ENCODE peak calls at places on chromosomes 1 and 21, in five cellular contexts. P, H, C, V and J are unnamed samples.

GRCh38 chr1:7670334-7671145 is 100.6 kb upstream of the VAMP3 start:
- DNase-seq in P (no peak), H (no peak), C (peak), V (no peak), J (no peak)

GRCh38 chr1:231642600-231643332 is 16.2 kb downstream of the DISC1 start:
- DNase-seq in P (no peak), H (no peak), C (no peak), V (no peak), J (no peak)

GRCh38 chr1:97252076-97252475 is 530.5 kb downstream of the PTBP2 start:
- DNase-seq in P (peak), H (peak), C (no peak), V (no peak), J (peak)

GRCh38 chr1:13623021-13623637 is 39.5 kb downstream of the PDPN start:
- DNase-seq in P (no peak), H (no peak), C (no peak), V (no peak), J (no peak)

GRCh38 chr1:11147371-11147770 is 41.8 kb upstream of the ANGPTL7 start:
- DNase-seq in P (peak), H (no peak), C (no peak), V (no peak), J (peak)

GRCh38 chr1:221583481-221583880 is 158.4 kb downstream of the DUSP10 start:
- DNase-seq in P (no peak), H (no peak), C (no peak), V (no peak), J (no peak)

GRCh38 chr21:28684351-28684750 is 308.3 kb downstream of the LTN1 start:
- DNase-seq in P (no peak), H (no peak), C (no peak), V (no peak), J (no peak)

GRCh38 chr1:155050560-155051341 is at the start of gene ADAM15:
- DNase-seq in P (peak), H (peak), C (peak), V (peak), J (no peak)

GRCh38 chr1:226799634-226800281 is 60.7 kb upstream of the ITPKB start:
- DNase-seq in P (no peak), H (no peak), C (no peak), V (no peak), J (no peak)

GRCh38 chr1:30319765-30320580 is 403.4 kb downstream of the MATN1 start:
- DNase-seq in P (no peak), H (no peak), C (no peak), V (no peak), J (no peak)

GRCh38 chr1:201678264-201679101 is 139.6 kb downstream of the NAV1 start:
- DNase-seq in P (no peak), H (no peak), C (no peak), V (no peak), J (no peak)

GRCh38 chr1:5661196-5662130 is 330.8 kb downstream of the NPHP4 start:
- DNase-seq in P (no peak), H (no peak), C (no peak), V (no peak), J (no peak)

GRCh38 chr1:92191726-92192125 is 26.0 kb upstream of the C1orf146 start:
- DNase-seq in P (no peak), H (no peak), C (no peak), V (no peak), J (no peak)

GRCh38 chr1:30474818-30475200 is 248.6 kb downstream of the MATN1 start:
- DNase-seq in P (no peak), H (no peak), C (no peak), V (no peak), J (no peak)

GRCh38 chr21:32335601-32336575 is 37.2 kb downstream of the MRAP start:
- DNase-seq in P (peak), H (no peak), C (no peak), V (no peak), J (no peak)

GRCh38 chr1:29827237-29827750 is 591.0 kb downstream of the PTPRU start:
- DNase-seq in P (no peak), H (no peak), C (no peak), V (no peak), J (no peak)

GRCh38 chr1:174931214-174931613 is 68.5 kb upstream of the CACYBP start:
- DNase-seq in P (peak), H (no peak), C (no peak), V (no peak), J (no peak)

GRCh38 chr1:109610609-109611307 is 8.7 kb downstream of the GNAT2 start:
- DNase-seq in P (no peak), H (no peak), C (no peak), V (no peak), J (no peak)

GRCh38 chr1:224127925-224128819 is 14.3 kb downstream of the FBXO28 start:
- DNase-seq in P (peak), H (peak), C (no peak), V (no peak), J (peak)

GRCh38 chr1:170668301-170668789 is 4.4 kb downstream of the PRRX1 start:
- DNase-seq in P (no peak), H (peak), C (no peak), V (no peak), J (no peak)

GRCh38 chr1:19824541-19824940 is 9.5 kb upstream of the RNF186 start:
- DNase-seq in P (no peak), H (no peak), C (no peak), V (no peak), J (no peak)

GRCh38 chr1:200856716-200857352 is 15.9 kb upstream of the GPR25 start:
- DNase-seq in P (peak), H (peak), C (no peak), V (no peak), J (peak)

GRCh38 chr1:201330541-201330940 is 46.9 kb downstream of the TNNT2 start:
- DNase-seq in P (no peak), H (no peak), C (no peak), V (no peak), J (no peak)

GRCh38 chr1:57986432-57986831 is 560.1 kb downstream of the OMA1 start:
- DNase-seq in P (no peak), H (no peak), C (no peak), V (no peak), J (no peak)

GRCh38 chr1:211196880-211197279 is 62.3 kb upstream of the RCOR3 start:
- DNase-seq in P (no peak), H (no peak), C (no peak), V (no peak), J (no peak)

GRCh38 chr1:177800386-177801058 is 169.3 kb downstream of the SEC16B start:
- DNase-seq in P (peak), H (peak), C (no peak), V (no peak), J (peak)

GRCh38 chr1:100354971-100355394 is 2.7 kb downstream of the CDC14A start:
- DNase-seq in P (peak), H (peak), C (no peak), V (peak), J (no peak)
- H3K4me3 ChIP-seq in P (no peak), H (no peak), C (no peak), V (no peak), J (no peak)

DNA sequence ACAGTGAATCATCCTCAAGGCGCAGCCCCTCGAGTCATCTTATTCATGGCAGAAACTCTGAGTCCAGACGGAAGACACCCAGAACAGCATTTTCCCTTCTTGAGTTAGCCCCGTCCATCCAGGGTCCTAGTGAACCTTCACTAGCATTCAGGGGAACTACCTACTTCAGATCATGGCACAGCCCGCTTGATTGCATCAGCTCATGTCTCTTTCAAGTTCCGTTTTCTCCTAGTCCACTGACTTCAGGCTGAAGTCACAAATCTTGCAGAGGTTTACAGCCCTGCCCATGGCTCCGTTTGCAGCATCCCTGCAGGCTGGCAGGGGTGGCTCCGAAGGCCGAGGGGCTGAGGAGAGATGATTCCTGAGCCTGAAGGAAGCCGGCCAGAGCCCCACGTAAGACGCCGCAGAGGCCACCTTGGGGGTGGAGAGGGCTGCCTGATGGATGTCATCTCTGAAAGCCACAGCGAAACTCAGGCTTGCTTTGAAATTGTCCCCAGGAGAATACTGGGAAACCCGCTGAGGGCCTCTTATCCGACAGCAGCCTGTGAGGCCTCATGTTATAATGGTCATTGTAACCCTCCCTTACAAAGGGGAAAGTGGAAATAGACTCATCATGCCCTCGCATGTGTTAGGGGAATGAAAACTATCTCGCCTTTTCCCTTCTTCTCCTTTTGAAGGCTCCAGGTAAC is 310.2 kb upstream of the AJAP1 start:
- DNase-seq in P (no peak), H (no peak), C (no peak), V (no peak), J (no peak)
- H3K4me3 ChIP-seq in P (no peak), H (no peak), C (no peak), V (no peak), J (no peak)

GRCh38 chr1:10032287-10032589 is 520 bp upstream of the UBE4B start:
- DNase-seq in P (no peak), H (no peak), C (no peak), V (no peak), J (no peak)
- H3K4me3 ChIP-seq in P (peak), H (peak), C (peak), V (peak), J (peak)

DNA sequence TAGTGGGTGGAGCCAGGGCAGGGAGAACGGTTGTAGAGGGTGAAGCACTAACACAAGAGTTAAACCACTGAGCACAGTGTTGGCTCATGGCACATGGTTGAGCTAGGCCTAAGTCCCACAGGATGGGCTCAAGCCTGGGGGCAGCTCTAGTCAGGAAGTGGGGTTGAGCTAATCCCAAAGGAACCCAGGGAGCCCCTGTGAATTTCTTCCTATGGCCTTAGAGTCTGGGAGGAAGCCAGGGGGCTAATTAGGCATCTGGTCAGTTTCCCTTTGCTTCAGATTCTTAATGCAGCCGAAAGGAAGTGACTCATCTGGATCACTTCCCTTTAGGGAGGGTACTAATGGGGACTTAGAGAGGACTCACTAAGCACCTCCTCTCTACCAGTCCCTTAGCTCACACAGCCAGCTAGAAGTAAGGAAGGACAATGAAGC is 10.1 kb downstream of the CFAP45 start:
- DNase-seq in P (peak), H (peak), C (no peak), V (peak), J (peak)
- H3K4me3 ChIP-seq in P (no peak), H (no peak), C (no peak), V (no peak), J (no peak)

DNA sequence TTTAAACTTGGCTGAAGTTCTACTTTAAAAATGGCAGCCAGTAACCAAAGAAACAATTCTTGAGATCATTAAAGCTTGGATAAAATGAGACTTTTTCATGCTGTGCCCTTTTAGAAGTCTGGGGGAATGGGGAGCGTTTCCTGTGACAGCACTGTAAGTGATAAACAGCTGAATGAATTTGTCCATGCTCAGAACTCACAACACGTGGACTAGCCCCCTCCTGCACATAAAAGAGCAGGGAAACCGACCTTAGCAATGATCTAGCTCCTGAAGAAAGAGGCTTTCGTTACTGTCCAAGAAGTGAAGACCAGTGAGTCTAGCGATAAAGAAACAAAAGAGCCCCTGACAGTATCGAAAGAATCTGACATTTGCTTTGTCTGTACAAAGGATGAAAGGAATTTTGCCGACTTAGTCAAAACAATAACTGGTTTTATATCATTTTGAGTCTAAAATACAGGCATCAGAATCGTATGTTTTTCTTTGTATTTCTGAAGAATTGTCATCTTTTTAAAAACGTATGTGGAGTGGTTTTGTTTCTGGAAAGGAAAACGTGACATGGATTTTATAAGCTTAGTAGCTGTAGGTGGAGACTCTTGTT is 60.8 kb downstream of the MAST2 start:
- DNase-seq in P (peak), H (peak), C (no peak), V (no peak), J (no peak)
- H3K4me3 ChIP-seq in P (peak), H (peak), C (peak), V (peak), J (peak)

GRCh38 chr21:43369596-43370090 is 57.3 kb downstream of the SIK1 start:
- DNase-seq in P (no peak), H (no peak), C (no peak), V (no peak), J (no peak)

GRCh38 chr21:43370091-43370658 is 56.8 kb downstream of the SIK1 start:
- DNase-seq in P (peak), H (peak), C (no peak), V (no peak), J (no peak)

GRCh38 chr21:43367859-43368258 is 59.1 kb downstream of the SIK1 start:
- DNase-seq in P (no peak), H (no peak), C (no peak), V (no peak), J (no peak)

GRCh38 chr21:43368685-43369084 is 58.2 kb downstream of the SIK1 start:
- DNase-seq in P (no peak), H (no peak), C (no peak), V (no peak), J (no peak)

DNA sequence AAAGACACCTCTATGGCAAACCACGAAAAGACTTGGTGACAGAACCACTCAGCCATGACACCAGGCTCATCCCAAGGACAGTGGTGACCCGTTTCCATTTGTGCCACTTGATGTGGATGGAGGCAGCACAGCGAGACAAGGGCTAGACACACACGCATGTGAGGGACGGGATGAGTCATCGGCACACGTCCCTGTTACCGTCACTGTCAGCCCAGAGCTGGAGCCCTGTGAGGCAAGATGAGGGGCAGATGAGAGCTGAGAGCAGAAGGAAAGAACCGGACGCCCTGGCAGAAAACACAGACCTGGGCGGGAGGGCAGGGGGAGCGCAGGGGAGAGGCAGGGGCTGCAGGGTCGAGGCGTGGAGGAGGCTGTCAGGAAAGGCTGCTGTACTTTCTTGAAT is 57.8 kb downstream of the SIK1 start:
- DNase-seq in P (peak), H (no peak), C (no peak), V (no peak), J (no peak)
- H3K4me3 ChIP-seq in P (no peak), H (no peak), C (no peak), V (no peak), J (no peak)

DNA sequence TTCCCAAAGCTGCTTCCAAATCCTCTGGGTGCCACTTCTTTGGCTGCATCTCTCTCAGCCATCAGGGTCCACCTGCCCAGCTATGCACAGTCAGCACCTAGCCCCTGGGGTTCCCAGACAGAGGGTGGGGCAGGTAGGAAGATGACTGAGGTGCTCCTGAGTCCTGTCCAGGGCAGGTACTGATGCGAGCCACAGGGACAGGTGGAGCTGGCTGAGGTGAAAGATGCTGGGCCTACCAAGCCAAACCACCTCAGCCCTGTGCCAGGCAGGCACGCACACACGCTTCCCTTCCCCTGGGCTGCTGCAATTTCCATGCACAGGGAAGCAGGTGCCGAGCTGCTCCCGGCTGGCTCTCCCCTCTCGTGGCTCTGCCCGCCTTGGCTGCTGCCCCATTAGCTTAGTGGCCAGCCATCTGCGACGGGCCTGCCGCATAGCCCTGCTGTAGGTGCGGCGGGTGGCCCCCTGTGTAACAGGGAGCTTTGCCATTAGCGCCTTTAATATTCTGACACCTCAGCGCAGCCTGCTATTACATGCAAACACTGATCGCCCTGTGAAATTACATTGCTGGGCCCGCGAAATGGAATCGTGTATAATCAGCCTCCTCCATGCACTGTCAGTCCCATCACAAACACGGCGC is 38.8 kb downstream of the DMAP1 start:
- DNase-seq in P (no peak), H (no peak), C (no peak), V (no peak), J (no peak)
- H3K4me3 ChIP-seq in P (no peak), H (no peak), C (no peak), V (no peak), J (no peak)

GRCh38 chr1:12617901-12618660 is at the start of gene DHRS3:
- DNase-seq in P (peak), H (peak), C (peak), V (peak), J (peak)

GRCh38 chr1:12616709-12617373 is 1.2 kb downstream of the DHRS3 start:
- DNase-seq in P (peak), H (no peak), C (no peak), V (no peak), J (no peak)

GRCh38 chr1:12618661-12619395 is 818 bp upstream of the DHRS3 start:
- DNase-seq in P (peak), H (peak), C (peak), V (peak), J (peak)

GRCh38 chr1:12615916-12616708 is 1.9 kb downstream of the DHRS3 start:
- DNase-seq in P (peak), H (no peak), C (no peak), V (peak), J (no peak)

GRCh38 chr1:12617511-12617900 is 504 bp downstream of the DHRS3 start:
- DNase-seq in P (no peak), H (no peak), C (no peak), V (peak), J (no peak)
- H3K4me3 ChIP-seq in P (peak), H (peak), C (peak), V (peak), J (peak)

DNA sequence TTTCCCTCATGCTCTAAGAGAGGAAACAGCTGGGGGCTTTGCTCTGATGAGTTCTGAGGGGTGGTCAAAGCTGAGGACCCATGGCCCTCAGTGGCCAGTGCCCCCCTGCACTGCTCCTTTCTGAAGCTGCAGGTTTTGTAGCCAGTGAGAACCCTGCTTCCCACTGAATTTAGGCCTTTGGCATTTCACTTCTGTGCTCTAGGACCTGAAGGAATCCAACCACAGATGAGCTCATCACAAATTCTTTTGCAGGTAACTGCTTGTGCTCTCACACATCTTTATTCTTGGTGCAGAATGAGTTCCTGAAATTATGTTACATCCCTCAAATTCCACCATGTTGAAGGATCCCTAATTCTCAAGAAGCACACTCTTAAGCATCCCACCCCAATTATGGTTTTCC is 248.7 kb upstream of the IRF2BP2 start:
- DNase-seq in P (no peak), H (no peak), C (no peak), V (no peak), J (no peak)
- H3K4me3 ChIP-seq in P (no peak), H (no peak), C (no peak), V (no peak), J (no peak)